ENCODE peak calls at places on chromosomes 3 and 15, in four cellular contexts. J is HepG2, X is H1, F is GM12878. Q is an unnamed sample.

GRCh38 chr15:77002436-77002835 is 7.5 kb downstream of the PSTPIP1 start:
- DNase-seq in F (no peak), J (no peak), X (no peak), Q (no peak)

GRCh38 chr3:124775776-124776336 is 45.6 kb downstream of the UMPS start:
- DNase-seq in J (no peak), F (no peak), X (no peak), Q (no peak)

GRCh38 chr3:136932978-136933812 is 24.6 kb upstream of the IL20RB start:
- DNase-seq in F (no peak), J (no peak), X (no peak), Q (no peak)

GRCh38 chr3:41202834-41203345 is 3.6 kb downstream of the CTNNB1 start:
- DNase-seq in J (peak), F (no peak), X (no peak), Q (no peak)

GRCh38 chr3:135576786-135577185 is 388.7 kb upstream of the PPP2R3A start:
- DNase-seq in J (no peak), F (no peak), X (no peak), Q (no peak)

GRCh38 chr3:101995371-101996046 is 146.2 kb downstream of the NFKBIZ start:
- DNase-seq in X (no peak), F (no peak), J (no peak), Q (no peak)

GRCh38 chr3:194141415-194142155 is 5.6 kb downstream of the HES1 start:
- DNase-seq in X (peak), F (no peak), J (peak), Q (peak)

GRCh38 chr3:194691481-194692281 is 6.0 kb downstream of the FAM43A start:
- DNase-seq in F (peak), X (no peak), J (no peak), Q (no peak)

GRCh38 chr3:79822076-79822475 is 54.3 kb upstream of the ROBO1 start:
- DNase-seq in F (no peak), X (no peak), J (no peak), Q (peak)

GRCh38 chr3:30524357-30525040 is 81.9 kb upstream of the TGFBR2 start:
- DNase-seq in F (no peak), J (no peak), X (no peak), Q (no peak)

GRCh38 chr3:194640829-194641228 is 7.6 kb upstream of the TMEM44 start:
- DNase-seq in F (no peak), J (peak), X (no peak), Q (peak)

GRCh38 chr15:76840830-76841460 is 64.2 kb downstream of the SCAPER start:
- DNase-seq in J (peak), F (no peak), X (no peak), Q (no peak)

GRCh38 chr15:38307251-38307650 is 54.6 kb downstream of the SPRED1 start:
- DNase-seq in X (no peak), F (no peak), J (no peak), Q (no peak)

GRCh38 chr3:68018275-68018674 is 363.9 kb upstream of the SUCLG2 start:
- DNase-seq in J (no peak), X (no peak), F (no peak), Q (no peak)

GRCh38 chr3:173241727-173242126 is 100.7 kb upstream of the SPATA16 start:
- DNase-seq in X (no peak), F (no peak), J (no peak), Q (no peak)

GRCh38 chr3:127184870-127185216 is 8.1 kb upstream of the PRR23E start:
- DNase-seq in F (no peak), J (no peak), X (peak), Q (no peak)

DNA sequence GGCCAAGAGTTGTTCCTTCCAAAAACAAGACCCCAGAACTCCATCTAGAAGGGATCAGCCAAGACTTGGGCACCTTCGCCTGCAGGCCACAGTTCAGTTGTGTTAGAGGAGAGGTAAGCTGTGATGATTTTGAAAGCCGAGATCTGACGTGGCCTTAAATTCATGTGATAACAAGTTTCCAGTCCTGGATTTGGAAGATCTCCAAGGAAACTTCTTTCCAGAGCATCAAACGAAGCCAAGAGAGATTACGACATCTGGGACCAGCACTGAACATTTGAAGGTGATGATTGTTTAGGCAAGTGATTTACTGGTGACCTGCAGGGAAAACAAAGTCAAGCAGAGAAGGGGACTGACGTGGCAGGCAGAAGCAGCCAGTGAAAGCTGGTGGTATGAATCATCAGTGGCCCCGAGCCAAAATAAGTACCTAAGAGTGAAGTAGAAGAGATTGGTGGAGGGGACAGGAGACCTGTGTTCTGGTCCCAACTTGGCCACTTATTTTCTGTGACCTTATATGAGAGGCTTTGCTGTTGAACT is 339.0 kb upstream of the PROK2 start:
- DNase-seq in J (peak), F (peak), X (no peak), Q (no peak)
- TF ChIP-seq SUZ12 in J (no peak), F (no peak), X (no peak), Q (no peak)

GRCh38 chr3:184016169-184016570 is 1.5 kb downstream of the ABCC5 start:
- DNase-seq in J (no peak), F (no peak), X (no peak), Q (no peak)
- TF ChIP-seq YY1 in J (no peak), F (no peak), X (no peak), Q (no peak)

DNA sequence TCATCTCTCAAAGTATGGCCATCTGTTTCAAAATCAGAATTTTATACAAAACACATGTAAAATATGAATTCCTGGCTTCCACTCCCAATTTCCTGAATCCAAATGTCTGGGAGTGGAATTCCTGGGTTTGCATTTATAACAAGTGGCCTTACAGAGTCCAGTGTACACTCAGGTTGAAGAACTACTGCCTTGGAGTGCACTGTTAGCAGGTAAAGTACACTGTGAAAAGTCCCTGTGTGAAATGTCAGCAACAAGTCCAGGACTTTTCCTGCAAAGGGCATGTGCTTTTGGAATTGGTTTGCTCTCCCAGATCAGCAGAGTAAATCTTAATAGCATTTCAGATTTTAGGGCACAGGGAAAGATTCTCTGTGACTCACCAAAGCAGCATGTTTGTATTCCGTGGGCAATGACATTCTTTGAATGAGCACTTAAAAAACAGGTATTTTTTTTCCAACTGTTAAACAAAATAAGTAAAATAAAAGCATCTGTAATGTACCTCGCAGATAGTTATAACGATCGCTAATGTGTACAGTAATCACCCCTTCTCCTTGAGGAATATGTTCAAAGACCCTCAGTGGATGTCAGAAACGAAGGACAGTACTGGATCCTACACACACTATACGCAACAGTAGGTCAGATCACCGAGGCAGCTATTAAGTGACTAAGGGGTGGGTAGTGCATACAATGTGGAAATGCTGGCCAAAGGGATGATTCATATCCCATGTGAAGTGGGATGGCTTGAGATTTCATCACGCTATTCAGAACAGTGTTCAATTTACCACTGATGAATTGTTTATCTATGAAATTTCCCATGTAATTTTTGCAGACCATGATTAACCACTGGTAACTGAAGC is 1.9 kb upstream of the CLDN16 start:
- DNase-seq in X (no peak), F (no peak), J (peak), Q (no peak)
- TF ChIP-seq SUZ12 in X (no peak), F (no peak), J (no peak), Q (no peak)

DNA sequence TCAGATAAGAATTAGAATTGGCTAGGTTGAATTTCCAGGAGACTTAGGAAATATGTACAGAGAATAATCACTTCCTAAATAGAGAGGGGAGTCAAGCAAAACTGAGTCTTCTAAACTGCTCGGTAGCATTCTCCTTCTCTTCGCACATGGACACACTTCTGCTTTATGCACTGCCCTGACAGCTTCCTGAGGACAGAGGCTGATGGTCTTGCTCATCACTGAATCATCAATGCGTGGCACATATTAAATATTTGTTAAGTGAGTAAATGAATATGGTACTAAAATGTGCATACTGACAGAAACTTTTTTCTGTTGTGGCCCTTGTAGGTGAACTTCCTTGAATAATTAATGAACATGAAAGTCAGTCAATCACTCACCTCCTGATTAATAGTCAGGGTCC is 315.5 kb downstream of the FHIT start:
- DNase-seq in X (no peak), J (no peak), F (no peak), Q (no peak)
- TF ChIP-seq YY1 in X (no peak), J (no peak), F (no peak), Q (no peak)

Q was measured in NT2/D1.